ENCODE peak calls at places on chromosomes 6 and 20, in four cellular contexts. Z, M, G and D are unnamed samples.
A peak's percentile ranks its signal among the peaks of the same experiment; 100 is the strongest.

GRCh38 chr6:52352239-52353008 is 9.5 kb upstream of the PAQR8 start:
- DNase-seq in Z (peak; percentile 97), M (peak; percentile 51), G (no peak), D (peak; percentile 95)

GRCh38 chr6:168370310-168370991 is 50.9 kb upstream of the DACT2 start:
- DNase-seq in Z (no peak), M (peak; percentile 69), G (peak; percentile 75), D (peak; percentile 59)

GRCh38 chr20:58707770-58708169 is 15.2 kb downstream of the NPEPL1 start:
- DNase-seq in Z (no peak), M (no peak), G (no peak), D (no peak)

GRCh38 chr6:130632897-130633296 is 194.3 kb upstream of the SMLR1 start:
- DNase-seq in Z (no peak), M (no peak), G (no peak), D (no peak)

GRCh38 chr6:39003072-39003471 is 45.5 kb upstream of the GLP1R start:
- DNase-seq in Z (peak; percentile 12), M (no peak), G (peak; percentile 18), D (peak; percentile 18)

GRCh38 chr6:36769161-36769675 is 70.0 kb downstream of the CPNE5 start:
- DNase-seq in Z (peak; percentile 67), M (no peak), G (peak; percentile 31), D (peak; percentile 32)

GRCh38 chr20:1465470-1466210 is 1.0 kb downstream of the NSFL1C start:
- DNase-seq in Z (peak; percentile 75), M (no peak), G (no peak), D (peak; percentile 55)

GRCh38 chr6:156809034-156809433 is 31.9 kb downstream of the ARID1B start:
- DNase-seq in Z (no peak), M (no peak), G (peak; percentile 32), D (no peak)

GRCh38 chr20:59583428-59584277 is 20.7 kb upstream of the PHACTR3 start:
- DNase-seq in Z (no peak), M (no peak), G (no peak), D (peak; percentile 47)

GRCh38 chr20:49595811-49596545 is 28.0 kb upstream of the PTGIS start:
- DNase-seq in Z (no peak), M (peak; percentile 46), G (no peak), D (no peak)

GRCh38 chr20:48823960-48824497 is 3.8 kb downstream of the PREX1 start:
- DNase-seq in Z (peak; percentile 84), M (peak; percentile 81), G (no peak), D (peak; percentile 66)

GRCh38 chr6:50180646-50181045 is 130.9 kb upstream of the DEFB112 start:
- DNase-seq in Z (no peak), M (no peak), G (no peak), D (no peak)

GRCh38 chr6:30915591-30915946 is 1.5 kb downstream of the VARS2 start:
- DNase-seq in Z (peak; percentile 74), M (peak; percentile 87), G (peak; percentile 45), D (peak; percentile 75)

GRCh38 chr20:62606551-62607201 is 35.6 kb upstream of the SLCO4A1 start:
- DNase-seq in Z (no peak), M (no peak), G (peak; percentile 84), D (no peak)

GRCh38 chr20:49413677-49414076 is 68.8 kb downstream of the KCNB1 start:
- DNase-seq in Z (no peak), M (no peak), G (no peak), D (no peak)

GRCh38 chr6:33856655-33857054 is 52.9 kb upstream of the MLN start:
- DNase-seq in Z (no peak), M (no peak), G (no peak), D (no peak)

GRCh38 chr20:43940518-43941225 is 26.0 kb downstream of the TOX2 start:
- DNase-seq in Z (no peak), M (no peak), G (no peak), D (no peak)

GRCh38 chr6:3379482-3380060 is 77.3 kb downstream of the SLC22A23 start:
- DNase-seq in Z (no peak), M (no peak), G (no peak), D (no peak)

GRCh38 chr20:3339571-3339970 is 67.9 kb downstream of the DNAAF9 start:
- DNase-seq in Z (no peak), M (no peak), G (no peak), D (no peak)

GRCh38 chr6:84872996-84873395 is 108.6 kb upstream of the TBX18 start:
- DNase-seq in Z (no peak), M (no peak), G (no peak), D (no peak)

GRCh38 chr6:26568601-26569432 is 27.9 kb upstream of the ABT1 start:
- DNase-seq in Z (peak; percentile 91), M (peak; percentile 86), G (peak; percentile 81), D (peak; percentile 96)
- TF ChIP-seq CTCF in Z (peak; percentile 47), M (peak; percentile 48), G (peak; percentile 44), D (no peak)

DNA sequence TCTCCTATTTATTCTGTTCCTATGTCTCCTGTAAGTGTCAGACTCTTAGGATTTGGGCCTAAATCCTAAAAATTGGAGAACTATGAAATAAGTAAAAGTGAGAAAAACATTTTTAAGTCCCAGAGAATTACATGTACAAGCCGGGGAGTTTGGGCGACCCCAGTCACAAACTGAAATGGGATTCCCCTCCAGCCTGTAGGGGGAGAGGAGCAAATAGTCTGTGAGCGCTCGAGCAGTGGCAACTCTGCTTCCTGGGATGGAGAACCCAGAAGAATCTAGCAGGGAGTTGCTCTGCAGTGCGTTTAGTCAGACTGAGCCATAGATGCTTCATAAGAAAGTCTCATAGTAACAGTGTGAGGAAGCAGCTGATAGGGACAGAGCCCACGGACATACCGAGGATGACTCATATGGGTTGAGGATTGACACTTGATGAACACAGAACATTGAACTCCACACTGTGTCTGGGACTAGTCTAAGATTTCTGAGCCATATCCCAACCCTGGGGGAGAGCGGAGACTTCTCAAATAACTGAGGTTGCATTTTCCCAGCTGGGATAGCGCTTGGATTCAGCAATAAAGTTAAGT is 437.2 kb downstream of the BCKDHB start:
- DNase-seq in Z (peak; percentile 78), M (no peak), G (no peak), D (peak; percentile 73)
- TF ChIP-seq CTCF in Z (no peak), M (no peak), G (no peak), D (no peak)

DNA sequence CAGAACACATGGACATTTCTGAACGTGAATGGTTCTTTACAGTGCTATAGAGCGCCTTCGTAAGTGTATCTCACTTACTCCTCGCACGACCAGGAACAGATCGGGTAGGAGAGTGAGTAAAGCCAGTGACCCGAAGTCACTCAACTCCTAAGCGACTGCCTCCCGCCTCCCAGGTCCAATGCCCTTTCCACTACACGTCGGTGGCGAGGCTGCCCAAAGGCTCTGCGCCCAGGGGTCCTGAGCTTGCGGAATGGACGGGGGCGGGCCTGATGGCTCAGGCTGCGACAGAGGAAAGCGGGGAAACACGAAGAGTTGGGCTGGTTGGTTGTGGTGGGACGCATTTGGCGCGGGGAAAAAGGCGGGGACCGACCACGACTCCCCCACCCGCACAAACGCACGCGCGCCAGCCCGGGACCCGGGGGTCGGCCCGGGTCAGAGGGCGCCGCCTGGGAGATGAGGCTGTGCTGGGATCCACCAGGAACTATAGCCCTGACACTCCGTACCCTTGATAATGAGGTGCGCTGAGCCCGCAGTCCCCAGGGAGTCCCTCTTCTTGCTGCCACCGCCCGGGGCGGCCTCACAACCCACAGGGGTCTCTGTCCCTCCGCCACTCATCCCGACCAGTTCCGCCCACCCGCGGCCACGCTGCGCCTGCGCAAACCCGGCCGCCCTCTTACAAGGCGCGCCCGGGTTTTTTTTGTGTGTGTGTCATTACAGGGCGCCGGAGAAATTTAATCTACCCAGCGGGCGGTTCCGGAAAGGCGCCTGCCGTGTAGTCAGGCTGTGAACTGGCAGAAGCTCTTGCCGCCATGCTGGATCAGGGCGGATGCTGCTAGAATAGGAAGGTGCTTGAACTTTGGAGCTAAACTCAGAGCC is at the start of gene BLOC1S5:
- DNase-seq in Z (peak; percentile 98), M (peak; percentile 90), G (peak; percentile 97), D (peak; percentile 96)
- TF ChIP-seq CTCF in Z (no peak), M (no peak), G (peak; percentile 13), D (no peak)

GRCh38 chr6:13396241-13396792 is 68.0 kb upstream of the TBC1D7 start:
- DNase-seq in Z (no peak), M (no peak), G (no peak), D (peak; percentile 27)
- TF ChIP-seq CTCF in Z (no peak), M (no peak), G (no peak), D (no peak)

DNA sequence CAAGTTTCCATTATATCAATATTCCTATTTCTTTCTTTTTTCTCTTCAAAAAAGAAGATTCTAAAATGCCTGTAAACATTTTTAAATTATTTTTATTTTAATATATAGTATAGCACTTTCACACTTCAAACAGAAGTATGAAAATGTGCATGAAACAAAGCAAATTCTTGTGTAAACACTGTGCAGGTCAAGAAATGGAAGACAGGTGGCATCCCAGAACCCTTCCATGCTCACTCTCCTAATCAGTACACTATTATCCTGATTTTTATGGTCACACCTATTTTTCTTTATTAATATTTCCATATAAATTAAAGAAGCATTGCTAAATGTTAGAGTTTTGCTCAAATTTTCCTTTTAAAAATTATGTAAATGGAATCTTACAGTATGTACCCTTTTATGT is 561.6 kb upstream of the RNF217 start:
- DNase-seq in Z (peak; percentile 4), M (no peak), G (no peak), D (peak; percentile 25)
- TF ChIP-seq CTCF in Z (peak; percentile 32), M (no peak), G (no peak), D (peak; percentile 21)

GRCh38 chr6:113411006-113411405 is 446.1 kb upstream of the MARCKS start:
- DNase-seq in Z (peak; percentile 62), M (no peak), G (no peak), D (no peak)

GRCh38 chr6:113420290-113420689 is 436.9 kb upstream of the MARCKS start:
- DNase-seq in Z (no peak), M (no peak), G (no peak), D (no peak)

GRCh38 chr6:113412589-113413367 is 444.4 kb upstream of the MARCKS start:
- DNase-seq in Z (peak; percentile 36), M (no peak), G (no peak), D (no peak)

GRCh38 chr6:113416166-113416565 is 441.0 kb upstream of the MARCKS start:
- DNase-seq in Z (no peak), M (no peak), G (no peak), D (no peak)

GRCh38 chr6:113414511-113414910 is 442.6 kb upstream of the MARCKS start:
- DNase-seq in Z (peak; percentile 83), M (no peak), G (peak; percentile 75), D (peak; percentile 79)
- TF ChIP-seq CTCF in Z (peak; percentile 84), M (no peak), G (peak; percentile 76), D (peak; percentile 53)

DNA sequence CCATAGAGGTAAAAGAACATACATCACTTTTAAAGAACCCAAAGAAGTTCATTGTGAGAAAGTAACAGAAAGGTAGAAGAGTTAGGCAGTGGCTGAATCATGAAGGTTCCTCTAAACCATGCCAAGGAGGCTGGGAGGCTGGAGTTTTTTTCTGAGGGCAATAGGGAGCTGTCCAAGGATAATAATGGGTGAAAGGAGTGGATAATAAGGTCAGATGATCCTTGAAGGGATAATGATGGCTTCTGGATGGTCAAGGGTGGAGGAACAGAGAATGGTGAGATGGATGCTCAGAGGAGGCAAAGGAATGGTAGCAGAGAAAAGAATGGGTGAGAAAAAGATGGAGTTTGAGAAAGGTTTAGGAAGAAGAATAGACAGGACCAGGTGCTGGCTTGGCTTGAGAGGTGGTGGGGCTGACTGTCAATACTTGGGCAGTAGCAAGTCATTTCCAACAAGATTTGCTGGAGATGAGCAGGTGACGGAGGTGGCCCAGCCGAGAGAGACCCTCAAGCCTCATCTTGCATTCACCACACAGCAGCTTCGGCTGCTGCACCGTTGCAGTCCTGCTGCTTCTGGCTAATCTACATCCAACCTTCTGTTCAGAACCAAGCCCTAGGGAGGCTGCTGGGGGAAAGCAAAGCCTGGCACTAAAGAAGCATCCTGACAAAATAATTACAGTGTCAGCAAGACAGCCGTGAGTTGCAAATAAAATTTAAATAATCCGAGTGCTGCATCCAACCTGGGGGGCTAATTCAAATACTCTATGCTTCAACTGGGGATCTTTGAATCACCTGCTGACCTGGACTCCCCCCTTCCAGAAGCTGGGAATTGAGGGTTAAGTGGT is 131.2 kb upstream of the KCNG1 start:
- DNase-seq in Z (no peak), M (no peak), G (no peak), D (no peak)
- TF ChIP-seq CTCF in Z (no peak), M (no peak), G (no peak), D (no peak)

GRCh38 chr6:99802396-99803031 is 191.5 kb downstream of the MCHR2 start:
- DNase-seq in Z (peak; percentile 29), M (no peak), G (no peak), D (no peak)
- TF ChIP-seq CTCF in Z (peak; percentile 23), M (no peak), G (no peak), D (no peak)